ENCODE peak calls at places on chromosomes 2 and 18, in four cellular contexts. G, J, W and Q are unnamed samples.

GRCh38 chr18:158128-159036 is at the start of gene USP14:
- DNase-seq in G (peak; percentile 99), J (peak; percentile 98), W (peak; percentile 99), Q (peak; percentile 99)

GRCh38 chr2:15092691-15093090 is 460.2 kb downstream of the LRATD1 start:
- DNase-seq in G (no peak), W (peak; percentile 22), J (no peak), Q (peak; percentile 3)

GRCh38 chr18:24014986-24015896 is 687 bp downstream of the TTC39C start:
- DNase-seq in J (peak; percentile 68), W (peak; percentile 61), G (peak; percentile 89), Q (peak; percentile 59)

GRCh38 chr18:44654555-44654954 is 26.1 kb upstream of the SETBP1 start:
- DNase-seq in J (no peak), G (no peak), W (peak; percentile 94), Q (peak; percentile 74)

GRCh38 chr18:55907352-55908045 is 319.5 kb upstream of the TCF4 start:
- DNase-seq in W (peak; percentile 50), J (no peak), G (no peak), Q (peak; percentile 15)

GRCh38 chr2:188369365-188369764 is 77.7 kb downstream of the GULP1 start:
- DNase-seq in W (peak; percentile 60), J (peak; percentile 66), G (no peak), Q (peak; percentile 84)

GRCh38 chr2:8159211-8159965 is 522.5 kb upstream of the ID2 start:
- DNase-seq in J (no peak), G (no peak), W (no peak), Q (no peak)

GRCh38 chr18:73887801-73888200 is 259.8 kb downstream of the FBXO15 start:
- DNase-seq in W (no peak), J (no peak), G (no peak), Q (no peak)

GRCh38 chr2:6523476-6523875 is 342.2 kb downstream of the CMPK2 start:
- DNase-seq in W (no peak), J (no peak), G (no peak), Q (no peak)

GRCh38 chr2:228282371-228282770 is 100.9 kb upstream of the SPHKAP start:
- DNase-seq in G (no peak), W (no peak), J (no peak), Q (no peak)

GRCh38 chr2:3617198-3617890 is 22.4 kb downstream of the COLEC11 start:
- DNase-seq in J (no peak), G (peak; percentile 41), W (no peak), Q (no peak)
- TF ChIP-seq CTCF in J (no peak), G (no peak), W (no peak), Q (no peak)

GRCh38 chr2:127424598-127425379 is 6.6 kb downstream of the PROC start:
- DNase-seq in G (no peak), W (no peak), J (no peak), Q (no peak)

GRCh38 chr2:127421871-127422618 is 3.8 kb downstream of the PROC start:
- DNase-seq in G (no peak), W (no peak), J (no peak), Q (no peak)

GRCh38 chr2:127423880-127424279 is 5.7 kb downstream of the PROC start:
- DNase-seq in J (no peak), W (no peak), G (no peak), Q (no peak)

GRCh38 chr2:127422631-127423475 is 4.6 kb downstream of the PROC start:
- DNase-seq in G (peak; percentile 89), J (peak; percentile 79), W (no peak), Q (no peak)

GRCh38 chr2:127423476-127423840 is 5.2 kb downstream of the PROC start:
- DNase-seq in G (no peak), J (no peak), W (peak; percentile 64), Q (no peak)
- H3K4me3 ChIP-seq in G (peak overlapping the region; percentile 24), J (peak overlapping the region; percentile 62), W (peak overlapping the region; percentile 43), Q (peak overlapping the region; percentile 44)

GRCh38 chr2:11129598-11130449 is 25.4 kb upstream of the SLC66A3 start:
- DNase-seq in J (peak; percentile 93), G (peak; percentile 94), W (peak; percentile 63), Q (peak; percentile 23)
- TF ChIP-seq CTCF in J (peak; percentile 56), G (peak; percentile 54), W (peak; percentile 54), Q (peak; percentile 43)

GRCh38 chr2:160402498-160402897 is 91.1 kb downstream of the RBMS1 start:
- DNase-seq in J (no peak), W (no peak), G (no peak), Q (no peak)
- H3K4me3 ChIP-seq in J (no peak overlapping the region), W (no peak overlapping the region), G (no peak overlapping the region), Q (no peak overlapping the region)

GRCh38 chr2:19331452-19331851 is 27.0 kb downstream of the OSR1 start:
- DNase-seq in J (no peak), W (no peak), G (no peak), Q (no peak)

GRCh38 chr2:19332503-19332902 is 25.9 kb downstream of the OSR1 start:
- DNase-seq in J (no peak), W (no peak), G (no peak), Q (no peak)

GRCh38 chr2:19330436-19330835 is 28.0 kb downstream of the OSR1 start:
- DNase-seq in W (no peak), J (no peak), G (no peak), Q (no peak)

DNA sequence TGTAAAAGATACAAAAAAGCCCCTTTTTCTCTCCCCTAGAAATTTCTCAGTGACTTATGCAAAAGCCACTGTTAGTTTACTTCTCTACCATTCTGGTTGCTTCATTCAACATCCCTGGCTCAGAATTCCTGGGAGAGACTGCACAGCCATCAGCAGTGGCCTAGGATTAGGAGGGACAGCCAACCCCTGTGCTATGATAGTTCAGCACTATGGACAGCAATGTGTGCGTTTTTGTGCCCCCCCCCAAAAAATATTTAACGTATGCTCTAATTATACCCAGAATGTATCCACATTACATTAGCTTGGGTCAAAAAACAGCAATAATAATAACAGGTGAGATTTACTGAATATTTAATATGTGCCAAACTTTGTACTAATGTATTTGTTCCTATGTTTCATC is 29.0 kb downstream of the OSR1 start:
- DNase-seq in G (no peak), J (peak; percentile 12), W (no peak), Q (no peak)
- TF ChIP-seq CTCF in G (no peak), J (no peak), W (no peak), Q (no peak)

GRCh38 chr2:3126171-3126685 is 251.4 kb downstream of the EIPR1 start:
- DNase-seq in W (no peak), G (no peak), J (no peak), Q (no peak)
- H3K4me3 ChIP-seq in W (no peak overlapping the region), G (no peak overlapping the region), J (no peak overlapping the region), Q (no peak overlapping the region)

DNA sequence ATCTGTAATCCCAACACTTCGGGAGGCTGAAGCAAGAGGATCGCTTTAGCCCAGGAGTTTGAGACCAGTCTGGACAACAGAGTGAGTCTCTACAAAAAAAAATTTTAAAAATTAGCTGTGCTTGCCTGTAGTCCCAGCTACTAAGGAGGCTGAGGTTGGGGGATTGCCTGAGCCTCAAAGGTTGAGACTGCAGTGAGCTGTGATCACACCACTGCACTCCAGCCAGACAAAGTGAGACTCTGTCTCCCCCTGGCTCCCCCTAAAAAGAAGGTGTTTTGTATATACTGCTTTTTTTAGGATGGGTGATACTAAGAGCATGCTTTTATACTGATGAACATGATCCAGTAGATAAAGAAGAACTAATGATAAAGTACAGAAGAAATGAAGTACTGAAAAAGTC is 145.0 kb downstream of the BAZ2B start:
- DNase-seq in J (no peak), G (no peak), W (no peak), Q (no peak)
- TF ChIP-seq CTCF in J (no peak), G (no peak), W (no peak), Q (no peak)

GRCh38 chr2:159936471-159936870 is 125.9 kb downstream of the PLA2R1 start:
- DNase-seq in G (no peak), W (no peak), J (no peak), Q (no peak)

GRCh38 chr2:159933727-159934049 is 128.7 kb downstream of the PLA2R1 start:
- DNase-seq in J (no peak), W (no peak), G (no peak), Q (peak; percentile 19)

GRCh38 chr2:159938375-159938774 is 124.0 kb downstream of the PLA2R1 start:
- DNase-seq in G (no peak), W (no peak), J (no peak), Q (no peak)

GRCh38 chr2:159933040-159933726 is 129.2 kb downstream of the PLA2R1 start:
- DNase-seq in W (no peak), J (no peak), G (no peak), Q (no peak)
- H3K4me3 ChIP-seq in W (no peak overlapping the region), J (no peak overlapping the region), G (no peak overlapping the region), Q (no peak overlapping the region)

GRCh38 chr2:180604077-180604476 is 376.3 kb upstream of the UBE2E3 start:
- DNase-seq in G (no peak), W (peak; percentile 53), J (peak; percentile 54), Q (peak; percentile 40)
- TF ChIP-seq CTCF in G (no peak), W (peak; percentile 49), J (peak; percentile 61), Q (peak; percentile 55)